ENCODE peak calls at places on chromosomes 4 and X, in eight cellular contexts. One of them, this sample, is unnamed.

GRCh38 chrX:155751131-155751530 is 130.0 kb upstream of the VAMP7 start:
- DNase-seq in nephron progenitor cell: no peak
- DNase-seq in WTC11: no peak
- DNase-seq in GM23338: no peak
- DNase-seq in IMR-90: no peak
- DNase-seq in suprapubic skin: no peak
- DNase-seq in brain microvascular endothelial cell: no peak
- DNase-seq in body of pancreas: no peak
- DNase-seq in this sample: no peak

GRCh38 chr4:84167579-84167978 is 331.5 kb downstream of the NKX6-1 start:
- DNase-seq in nephron progenitor cell: peak; percentile 7
- DNase-seq in WTC11: peak; percentile 22
- DNase-seq in GM23338: peak; percentile 71
- DNase-seq in IMR-90: no peak
- DNase-seq in suprapubic skin: no peak
- DNase-seq in brain microvascular endothelial cell: no peak
- DNase-seq in body of pancreas: no peak
- DNase-seq in this sample: no peak

GRCh38 chrX:141469469-141469868 is 115.1 kb downstream of the SPANXA1 start:
- DNase-seq in nephron progenitor cell: no peak
- DNase-seq in WTC11: no peak
- DNase-seq in GM23338: no peak
- DNase-seq in IMR-90: peak; percentile 8
- DNase-seq in suprapubic skin: no peak
- DNase-seq in brain microvascular endothelial cell: no peak
- DNase-seq in body of pancreas: no peak
- DNase-seq in this sample: no peak

GRCh38 chr4:151455212-151455611 is 46.2 kb downstream of the FHIP1A start:
- DNase-seq in nephron progenitor cell: no peak
- DNase-seq in WTC11: no peak
- DNase-seq in GM23338: peak; percentile 45
- DNase-seq in IMR-90: no peak
- DNase-seq in suprapubic skin: no peak
- DNase-seq in brain microvascular endothelial cell: no peak
- DNase-seq in body of pancreas: no peak
- DNase-seq in this sample: no peak

GRCh38 chrX:24282381-24283121 is 31.3 kb downstream of the SUPT20HL2 start:
- DNase-seq in nephron progenitor cell: peak; percentile 41
- DNase-seq in WTC11: no peak
- DNase-seq in GM23338: peak; percentile 12
- DNase-seq in IMR-90: peak; percentile 31
- DNase-seq in suprapubic skin: no peak
- DNase-seq in brain microvascular endothelial cell: no peak
- DNase-seq in body of pancreas: peak; percentile 17
- DNase-seq in this sample: no peak

GRCh38 chr4:6920174-6920573 is 10.5 kb downstream of the TBC1D14 start:
- DNase-seq in nephron progenitor cell: no peak
- DNase-seq in WTC11: no peak
- DNase-seq in GM23338: no peak
- DNase-seq in IMR-90: no peak
- DNase-seq in suprapubic skin: no peak
- DNase-seq in brain microvascular endothelial cell: no peak
- DNase-seq in body of pancreas: no peak
- DNase-seq in this sample: no peak

GRCh38 chr4:109016200-109016599 is 253.3 kb upstream of the ETNPPL start:
- DNase-seq in nephron progenitor cell: no peak
- DNase-seq in WTC11: no peak
- DNase-seq in GM23338: no peak
- DNase-seq in IMR-90: no peak
- DNase-seq in suprapubic skin: no peak
- DNase-seq in brain microvascular endothelial cell: no peak
- DNase-seq in body of pancreas: no peak
- DNase-seq in this sample: no peak

GRCh38 chrX:133246921-133247320 is 28.8 kb upstream of the TFDP3 start:
- DNase-seq in nephron progenitor cell: no peak
- DNase-seq in WTC11: no peak
- DNase-seq in GM23338: no peak
- DNase-seq in IMR-90: no peak
- DNase-seq in suprapubic skin: no peak
- DNase-seq in brain microvascular endothelial cell: no peak
- DNase-seq in body of pancreas: no peak
- DNase-seq in this sample: no peak

GRCh38 chrX:131053076-131053475 is 5.1 kb upstream of the ARHGAP36 start:
- DNase-seq in nephron progenitor cell: no peak
- DNase-seq in WTC11: no peak
- DNase-seq in GM23338: no peak
- DNase-seq in IMR-90: no peak
- DNase-seq in suprapubic skin: no peak
- DNase-seq in brain microvascular endothelial cell: no peak
- DNase-seq in body of pancreas: no peak
- DNase-seq in this sample: no peak

GRCh38 chrX:80431502-80431832 is 11.2 kb downstream of the TENT5D start:
- DNase-seq in nephron progenitor cell: no peak
- DNase-seq in WTC11: no peak
- DNase-seq in GM23338: peak; percentile 6
- DNase-seq in IMR-90: no peak
- DNase-seq in suprapubic skin: no peak
- DNase-seq in brain microvascular endothelial cell: no peak
- DNase-seq in body of pancreas: no peak
- DNase-seq in this sample: no peak

GRCh38 chr4:6772223-6772928 is 10.2 kb upstream of the KIAA0232 start:
- DNase-seq in nephron progenitor cell: no peak
- DNase-seq in WTC11: no peak
- DNase-seq in GM23338: no peak
- DNase-seq in IMR-90: no peak
- DNase-seq in suprapubic skin: no peak
- DNase-seq in brain microvascular endothelial cell: no peak
- DNase-seq in body of pancreas: peak; percentile 44
- DNase-seq in this sample: no peak

GRCh38 chr4:7971881-7972500 is 32.3 kb upstream of the AFAP1 start:
- DNase-seq in nephron progenitor cell: no peak
- DNase-seq in WTC11: no peak
- DNase-seq in GM23338: no peak
- DNase-seq in IMR-90: no peak
- DNase-seq in suprapubic skin: no peak
- DNase-seq in brain microvascular endothelial cell: no peak
- DNase-seq in body of pancreas: no peak
- DNase-seq in this sample: no peak

GRCh38 chr4:67765401-67765800 is 11.2 kb upstream of the GNRHR start:
- DNase-seq in nephron progenitor cell: no peak
- DNase-seq in WTC11: no peak
- DNase-seq in GM23338: no peak
- DNase-seq in IMR-90: peak; percentile 29
- DNase-seq in suprapubic skin: no peak
- DNase-seq in brain microvascular endothelial cell: no peak
- DNase-seq in body of pancreas: no peak
- DNase-seq in this sample: no peak
- TF ChIP-seq CTCF in nephron progenitor cell: no peak
- TF ChIP-seq CTCF in WTC11: no peak
- TF ChIP-seq CTCF in GM23338: no peak
- TF ChIP-seq CTCF in IMR-90: no peak
- TF ChIP-seq CTCF in suprapubic skin: no peak
- TF ChIP-seq CTCF in brain microvascular endothelial cell: no peak
- TF ChIP-seq CTCF in body of pancreas: no peak
- TF ChIP-seq CTCF in this sample: no peak

DNA sequence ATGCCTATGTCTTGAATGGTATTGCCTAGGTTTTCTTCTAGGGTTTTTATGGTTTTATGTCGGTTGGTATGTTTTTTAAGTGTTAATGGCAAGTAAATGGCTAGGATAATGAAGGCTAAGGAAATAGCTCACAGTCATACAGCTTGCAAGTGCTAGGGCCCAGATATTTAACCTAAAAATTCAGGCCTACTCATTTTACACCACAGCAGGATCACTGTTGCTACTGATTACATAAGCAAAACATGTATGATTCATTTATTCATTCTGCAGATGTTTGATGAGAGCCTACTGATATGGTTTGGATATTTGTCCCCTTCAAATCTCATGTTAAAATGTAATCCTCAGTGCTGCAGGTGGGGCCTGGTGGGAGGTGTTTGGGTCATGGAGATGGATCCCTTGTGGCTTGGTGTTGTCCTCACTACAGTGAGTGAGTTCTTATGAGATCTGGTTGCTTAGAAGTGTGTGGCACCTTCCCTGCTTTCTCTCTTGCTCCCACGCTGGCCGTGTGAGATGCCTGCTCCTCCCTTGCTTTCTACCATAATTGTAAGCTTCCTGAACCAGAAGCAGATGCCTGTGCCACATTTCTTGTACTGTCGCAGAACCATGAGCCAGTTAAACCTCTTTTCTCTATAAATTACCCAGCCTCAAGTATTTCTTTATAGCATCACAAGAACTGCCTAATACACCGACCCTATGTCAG is 175.5 kb downstream of the MAPK10 start:
- DNase-seq in nephron progenitor cell: no peak
- DNase-seq in WTC11: no peak
- DNase-seq in GM23338: no peak
- DNase-seq in IMR-90: peak; percentile 50
- DNase-seq in suprapubic skin: no peak
- DNase-seq in brain microvascular endothelial cell: peak; percentile 39
- DNase-seq in body of pancreas: no peak
- DNase-seq in this sample: no peak
- TF ChIP-seq CTCF in nephron progenitor cell: no peak
- TF ChIP-seq CTCF in WTC11: no peak
- TF ChIP-seq CTCF in GM23338: no peak
- TF ChIP-seq CTCF in IMR-90: no peak
- TF ChIP-seq CTCF in suprapubic skin: no peak
- TF ChIP-seq CTCF in brain microvascular endothelial cell: no peak
- TF ChIP-seq CTCF in body of pancreas: no peak
- TF ChIP-seq CTCF in this sample: no peak

GRCh38 chr4:132227349-132228165 is 921.5 kb upstream of the PCDH10 start:
- DNase-seq in nephron progenitor cell: peak; percentile 61
- DNase-seq in WTC11: peak; percentile 84
- DNase-seq in GM23338: peak; percentile 80
- DNase-seq in IMR-90: peak; percentile 2
- DNase-seq in suprapubic skin: no peak
- DNase-seq in brain microvascular endothelial cell: peak; percentile 9
- DNase-seq in body of pancreas: peak; percentile 53
- DNase-seq in this sample: peak; percentile 54
- TF ChIP-seq CTCF in nephron progenitor cell: peak; percentile 55
- TF ChIP-seq CTCF in WTC11: peak; percentile 69
- TF ChIP-seq CTCF in GM23338: peak; percentile 90
- TF ChIP-seq CTCF in IMR-90: peak; percentile 35
- TF ChIP-seq CTCF in suprapubic skin: no peak
- TF ChIP-seq CTCF in brain microvascular endothelial cell: peak; percentile 62
- TF ChIP-seq CTCF in body of pancreas: no peak
- TF ChIP-seq CTCF in this sample: peak; percentile 76

GRCh38 chr4:175953960-175954521 is 111.6 kb upstream of the WDR17 start:
- DNase-seq in nephron progenitor cell: no peak
- DNase-seq in WTC11: no peak
- DNase-seq in GM23338: peak; percentile 57
- DNase-seq in IMR-90: no peak
- DNase-seq in suprapubic skin: no peak
- DNase-seq in brain microvascular endothelial cell: no peak
- DNase-seq in body of pancreas: no peak
- DNase-seq in this sample: no peak
- TF ChIP-seq CTCF in nephron progenitor cell: peak; percentile 14
- TF ChIP-seq CTCF in WTC11: peak; percentile 37
- TF ChIP-seq CTCF in GM23338: peak; percentile 74
- TF ChIP-seq CTCF in IMR-90: peak; percentile 19
- TF ChIP-seq CTCF in suprapubic skin: no peak
- TF ChIP-seq CTCF in brain microvascular endothelial cell: peak; percentile 31
- TF ChIP-seq CTCF in body of pancreas: no peak
- TF ChIP-seq CTCF in this sample: peak; percentile 36

GRCh38 chr4:128341634-128342033 is 54.0 kb upstream of the PGRMC2 start:
- DNase-seq in nephron progenitor cell: no peak
- DNase-seq in WTC11: no peak
- DNase-seq in GM23338: peak; percentile 37
- DNase-seq in IMR-90: no peak
- DNase-seq in suprapubic skin: no peak
- DNase-seq in brain microvascular endothelial cell: no peak
- DNase-seq in body of pancreas: no peak
- DNase-seq in this sample: no peak
- TF ChIP-seq CTCF in nephron progenitor cell: no peak
- TF ChIP-seq CTCF in WTC11: no peak
- TF ChIP-seq CTCF in GM23338: peak; percentile 27
- TF ChIP-seq CTCF in IMR-90: no peak
- TF ChIP-seq CTCF in suprapubic skin: no peak
- TF ChIP-seq CTCF in brain microvascular endothelial cell: no peak
- TF ChIP-seq CTCF in body of pancreas: no peak
- TF ChIP-seq CTCF in this sample: no peak

GRCh38 chr4:150323551-150324325 is 245.5 kb downstream of the DCLK2 start:
- DNase-seq in nephron progenitor cell: no peak
- DNase-seq in WTC11: no peak
- DNase-seq in GM23338: peak; percentile 21
- DNase-seq in IMR-90: peak; percentile 49
- DNase-seq in suprapubic skin: no peak
- DNase-seq in brain microvascular endothelial cell: peak; percentile 11
- DNase-seq in body of pancreas: no peak
- DNase-seq in this sample: no peak
- TF ChIP-seq CTCF in nephron progenitor cell: no peak
- TF ChIP-seq CTCF in WTC11: no peak
- TF ChIP-seq CTCF in GM23338: no peak
- TF ChIP-seq CTCF in IMR-90: no peak
- TF ChIP-seq CTCF in suprapubic skin: no peak
- TF ChIP-seq CTCF in brain microvascular endothelial cell: no peak
- TF ChIP-seq CTCF in body of pancreas: no peak
- TF ChIP-seq CTCF in this sample: no peak